ENCODE peak calls at places on chromosomes 16 and 17, in four cellular contexts. Y, B, J and Q are unnamed samples.
A peak's percentile ranks its signal among the peaks of the same experiment; 100 is the strongest.

GRCh38 chr16:50816901-50817555 is 75.1 kb downstream of the CYLD start:
- DNase-seq in Y (no peak), B (no peak), J (peak; percentile 65), Q (no peak)

GRCh38 chr16:49382916-49383315 is 9.3 kb downstream of the C16orf78 start:
- DNase-seq in Y (no peak), B (no peak), J (no peak), Q (no peak)

GRCh38 chr17:80833952-80834895 is 157.4 kb upstream of the CHMP6 start:
- DNase-seq in Y (peak; percentile 90), B (peak; percentile 91), J (no peak), Q (no peak)

GRCh38 chr16:24838554-24839266 is 7.1 kb upstream of the SLC5A11 start:
- DNase-seq in Y (no peak), B (peak; percentile 71), J (peak; percentile 37), Q (peak; percentile 0)

GRCh38 chr17:81868674-81869220 is 2.4 kb downstream of the ARHGDIA start:
- DNase-seq in Y (peak; percentile 84), B (peak; percentile 86), J (no peak), Q (no peak)

GRCh38 chr17:15298176-15298575 is 33.0 kb upstream of the PMP22 start:
- DNase-seq in Y (no peak), B (peak; percentile 56), J (no peak), Q (no peak)

GRCh38 chr17:8151641-8152111 is 528 bp downstream of the PER1 start:
- DNase-seq in Y (peak; percentile 98), B (peak; percentile 64), J (no peak), Q (peak; percentile 29)

GRCh38 chr17:76909971-76910760 is 42.0 kb downstream of the MGAT5B start:
- DNase-seq in Y (no peak), B (peak; percentile 72), J (no peak), Q (peak; percentile 71)

GRCh38 chr17:80754846-80755245 is 210.2 kb downstream of the RPTOR start:
- DNase-seq in Y (peak; percentile 55), B (no peak), J (peak; percentile 47), Q (no peak)

GRCh38 chr17:71699907-71700306 is 420.9 kb upstream of the SOX9 start:
- DNase-seq in Y (no peak), B (no peak), J (no peak), Q (no peak)

GRCh38 chr17:81349397-81350319 is 45.6 kb upstream of the BAHCC1 start:
- DNase-seq in Y (no peak), B (no peak), J (no peak), Q (no peak)

GRCh38 chr16:57061084-57061905 is 31.1 kb upstream of the CPNE2 start:
- DNase-seq in Y (peak; percentile 92), B (peak; percentile 53), J (no peak), Q (peak; percentile 69)

GRCh38 chr17:68365469-68365868 is 74.2 kb downstream of the ARSG start:
- DNase-seq in Y (no peak), B (no peak), J (no peak), Q (no peak)

GRCh38 chr16:58656872-58657271 is 27.2 kb upstream of the CNOT1 start:
- DNase-seq in Y (no peak), B (no peak), J (no peak), Q (no peak)